ENCODE peak calls at places on chromosomes 16 and 17, in seven cellular contexts. V is A549, P is esophagus muscularis mucosa, Z is transverse colon, M is ovary, I is stomach, C is tibial nerve. X is an unnamed sample.

GRCh38 chr16:49644143-49644460 is 211.8 kb downstream of the ZNF423 start:
- DNase-seq in C (no peak), V (no peak), M (no peak), P (no peak), I (no peak), Z (no peak), X (no peak)

GRCh38 chr17:35021520-35022380 is 41.4 kb downstream of the LIG3 start:
- DNase-seq in Z (no peak), P (no peak), I (no peak), V (no peak), M (no peak), C (no peak), X (no peak)

GRCh38 chr17:57980522-57980921 is 7.5 kb downstream of the VEZF1 start:
- DNase-seq in P (no peak), Z (no peak), I (no peak), C (no peak), V (no peak), M (no peak), X (no peak)

GRCh38 chr17:77085916-77086432 is 54.8 kb upstream of the SEC14L1 start:
- DNase-seq in Z (no peak), I (no peak), V (no peak), P (no peak), C (no peak), M (no peak), X (no peak)

GRCh38 chr16:58038219-58038641 is 12.7 kb downstream of the MMP15 start:
- DNase-seq in M (no peak), C (no peak), Z (no peak), P (no peak), V (no peak), I (no peak), X (no peak)

GRCh38 chr16:53090591-53091507 is 36.1 kb downstream of the CHD9 start:
- DNase-seq in P (peak; percentile 96), M (peak; percentile 97), Z (peak; percentile 88), I (peak; percentile 71), V (no peak), C (peak; percentile 97), X (peak; percentile 99)

GRCh38 chr16:15610369-15610871 is 32.5 kb downstream of the MARF1 start:
- DNase-seq in P (no peak), C (no peak), M (no peak), Z (no peak), I (no peak), V (no peak), X (no peak)

GRCh38 chr17:63973930-63974593 is 1.3 kb upstream of the SCN4A start:
- DNase-seq in C (no peak), M (no peak), P (no peak), V (peak; percentile 51), I (no peak), Z (peak; percentile 26), X (no peak)

GRCh38 chr17:73068322-73069153 is 23.9 kb downstream of the SLC39A11 start:
- DNase-seq in P (no peak), V (no peak), I (no peak), M (no peak), Z (no peak), C (no peak), X (no peak)

GRCh38 chr16:4814542-4815173 is 12.2 kb upstream of the ROGDI start:
- DNase-seq in C (no peak), Z (no peak), I (no peak), P (no peak), M (no peak), V (no peak), X (no peak)

GRCh38 chr16:72481419-72481818 is 309.5 kb upstream of the PMFBP1 start:
- DNase-seq in I (no peak), C (no peak), Z (no peak), V (no peak), M (no peak), P (no peak), X (no peak)

GRCh38 chr16:31427441-31428276 is 501 bp downstream of the COX6A2 start:
- DNase-seq in M (peak; percentile 74), I (peak; percentile 60), V (no peak), Z (peak; percentile 45), C (peak; percentile 15), P (no peak), X (peak; percentile 74)

GRCh38 chr17:36147601-36148000 is 28.8 kb downstream of the TBC1D3B start:
- DNase-seq in I (no peak), C (no peak), Z (no peak), M (no peak), P (peak; percentile 91), V (no peak), X (no peak)

GRCh38 chr17:65975878-65976277 is 216.1 kb downstream of the CEP112 start:
- DNase-seq in C (peak; percentile 21), Z (no peak), M (no peak), V (no peak), P (no peak), I (no peak), X (no peak)

GRCh38 chr16:10675861-10676260 is 18.9 kb downstream of the TEKT5 start:
- DNase-seq in V (no peak), C (no peak), M (no peak), Z (no peak), I (no peak), P (no peak), X (no peak)

GRCh38 chr16:23516366-23517137 is 6.3 kb upstream of the GGA2 start:
- DNase-seq in P (no peak), M (no peak), I (no peak), V (no peak), Z (no peak), C (no peak), X (no peak)

GRCh38 chr16:84670063-84670462 is 21.8 kb downstream of the KLHL36 start:
- DNase-seq in Z (no peak), M (no peak), V (no peak), C (no peak), I (no peak), P (no peak), X (no peak)

GRCh38 chr16:68250951-68251350 is 5.8 kb downstream of the PLA2G15 start:
- DNase-seq in V (no peak), M (no peak), C (no peak), I (no peak), P (no peak), Z (no peak), X (no peak)

GRCh38 chr17:73118876-73119485 is 26.5 kb upstream of the SLC39A11 start:
- DNase-seq in Z (no peak), V (no peak), C (no peak), P (no peak), I (no peak), M (no peak), X (no peak)

GRCh38 chr16:86882586-86883280 is 304.4 kb downstream of the FOXL1 start:
- DNase-seq in C (no peak), P (no peak), Z (no peak), I (no peak), V (no peak), M (no peak), X (peak; percentile 59)

GRCh38 chr17:2178798-2179505 is 124.0 kb downstream of the HIC1 start:
- DNase-seq in V (no peak), C (no peak), Z (no peak), M (no peak), P (no peak), I (no peak), X (no peak)

GRCh38 chr17:53627511-53627910 is 195.2 kb upstream of the KIF2B start:
- DNase-seq in M (no peak), P (no peak), V (peak; percentile 17), I (no peak), Z (no peak), C (no peak), X (no peak)

DNA sequence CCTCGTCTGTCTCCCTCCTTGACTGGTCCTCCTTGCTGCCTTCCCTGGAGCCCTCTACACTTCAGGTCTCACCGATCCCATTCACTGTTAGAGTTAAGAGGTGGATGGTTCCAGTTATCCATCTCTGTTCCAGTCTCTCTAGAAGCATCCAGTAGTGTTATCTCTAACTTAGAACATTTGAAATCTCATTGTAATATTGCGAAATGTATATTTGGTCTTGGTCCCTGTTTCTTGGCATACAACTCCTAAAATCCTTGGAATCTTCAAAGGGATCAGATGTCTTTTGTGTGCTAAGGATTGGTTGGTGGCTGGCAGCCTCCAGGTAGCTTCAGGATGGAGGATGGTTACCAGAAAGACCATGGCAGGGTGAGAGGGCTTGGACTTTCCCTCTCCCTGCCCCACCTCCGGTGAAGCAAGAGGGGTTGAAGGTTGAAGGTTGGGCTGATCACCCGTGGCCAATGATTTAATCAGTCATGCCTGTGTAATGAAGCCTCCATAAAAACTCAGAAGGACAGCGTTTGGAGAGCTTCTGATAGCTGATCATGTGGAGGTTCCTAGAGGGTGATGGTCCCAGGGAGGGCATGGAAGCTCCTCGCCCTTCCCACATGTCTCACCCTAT is 59.1 kb downstream of the NTN1 start:
- DNase-seq in M (no peak), I (no peak), V (no peak), C (no peak), P (no peak), Z (no peak), X (no peak)
- TF ChIP-seq POLR2A in M (no peak), I (no peak), V (no peak), C (no peak), P (no peak), Z (no peak), X (no peak)

GRCh38 chr16:19933740-19934139 is 49.1 kb upstream of the GPRC5B start:
- DNase-seq in M (no peak), Z (no peak), I (no peak), V (no peak), C (no peak), P (no peak), X (no peak)
- TF ChIP-seq EP300 in M (no peak), Z (no peak), I (no peak), V (no peak), C (no peak), P (no peak), X (no peak)

GRCh38 chr16:70391446-70391845 is 44.7 kb downstream of the DDX19A start:
- DNase-seq in Z (no peak), C (no peak), M (no peak), P (no peak), V (no peak), I (no peak), X (no peak)

GRCh38 chr16:70394853-70395252 is 44.0 kb downstream of the ST3GAL2 start:
- DNase-seq in M (no peak), C (no peak), I (no peak), Z (no peak), P (no peak), V (no peak), X (no peak)

GRCh38 chr16:70392606-70393005 is 45.9 kb downstream of the DDX19A start:
- DNase-seq in P (no peak), M (no peak), C (no peak), Z (no peak), V (no peak), I (no peak), X (no peak)

GRCh38 chr16:70390774-70391173 is 44.1 kb downstream of the DDX19A start:
- DNase-seq in Z (peak; percentile 36), V (no peak), P (no peak), C (no peak), I (no peak), M (no peak), X (no peak)

GRCh38 chr16:70391881-70392481 is 45.3 kb downstream of the DDX19A start:
- DNase-seq in C (peak; percentile 60), P (no peak), Z (no peak), V (no peak), M (peak; percentile 40), I (no peak), X (peak; percentile 82)
- TF ChIP-seq POLR2A in C (no peak), P (no peak), Z (no peak), V (no peak), M (no peak), I (no peak), X (no peak)

DNA sequence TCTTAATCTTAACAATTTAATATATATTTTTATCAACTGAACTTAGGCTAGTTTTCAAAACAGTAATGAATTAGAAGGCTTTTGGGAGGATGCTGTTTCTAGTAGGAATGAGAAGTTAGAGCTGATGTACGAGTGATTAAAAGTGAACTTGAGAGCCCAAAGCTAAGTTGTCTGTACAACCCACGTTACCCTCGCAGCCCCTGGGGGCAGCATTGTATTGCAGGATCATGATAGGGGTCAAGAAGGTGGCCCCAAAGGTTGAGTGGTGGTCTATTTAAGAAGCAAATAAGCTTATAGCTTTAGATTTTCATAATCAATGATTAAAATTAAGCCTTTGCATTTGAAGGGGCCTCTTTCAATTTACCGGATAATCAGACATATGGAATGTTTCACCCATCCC is 33.7 kb upstream of the ALDH3A2 start:
- DNase-seq in M (no peak), V (no peak), Z (no peak), P (no peak), I (no peak), C (no peak), X (no peak)
- TF ChIP-seq EP300 in M (no peak), V (no peak), Z (no peak), P (no peak), I (no peak), C (no peak), X (no peak)

X was measured in sigmoid colon.